ENCODE peak calls at places on chromosomes 1 and 21, in five cellular contexts. F is uterus, D is tibial nerve, B is adipocyte, Q is H7. U is an unnamed sample. For H3K36me3, the result is how much of the 10 kb centered on the place peaks cover.

GRCh38 chr1:245585252-245585959 is 430.6 kb downstream of the KIF26B start:
- DNase-seq in F (no peak), D (no peak), B (peak), Q (no peak), U (no peak)

GRCh38 chr1:70509996-70510876 is 99.2 kb downstream of the CTH start:
- DNase-seq in F (no peak), D (peak), B (peak), Q (peak), U (no peak)

GRCh38 chr1:86356247-86356646 is 39.9 kb downstream of the ODF2L start:
- DNase-seq in F (no peak), D (no peak), B (no peak), Q (no peak), U (no peak)

GRCh38 chr1:6258675-6259074 is 2.2 kb downstream of the GPR153 start:
- DNase-seq in F (no peak), D (no peak), B (no peak), Q (no peak), U (no peak)

GRCh38 chr1:187018291-187018690 is 189.5 kb downstream of the PLA2G4A start:
- DNase-seq in F (no peak), D (no peak), B (no peak), Q (no peak), U (no peak)

GRCh38 chr1:170657275-170657853 is 6.6 kb upstream of the PRRX1 start:
- DNase-seq in F (no peak), D (no peak), B (no peak), Q (peak), U (no peak)

GRCh38 chr1:35377553-35377952 is 109.0 kb downstream of the ZMYM4 start:
- DNase-seq in F (no peak), D (no peak), B (no peak), Q (no peak), U (no peak)

GRCh38 chr1:229342902-229343587 is at the start of gene CCSAP:
- DNase-seq in F (peak), D (peak), B (peak), Q (no peak), U (peak)

GRCh38 chr1:160214481-160215140 is 9.4 kb downstream of the PEA15 start:
- DNase-seq in F (no peak), D (no peak), B (peak), Q (no peak), U (no peak)

GRCh38 chr1:223216074-223216473 is 73.0 kb upstream of the TLR5 start:
- DNase-seq in F (no peak), D (no peak), B (no peak), Q (no peak), U (no peak)

GRCh38 chr1:160101037-160101716 is 2.8 kb upstream of the IGSF8 start:
- DNase-seq in F (peak), D (peak), B (peak), Q (peak), U (peak)

GRCh38 chr1:53048960-53049573 is 12.9 kb upstream of the PODN start:
- DNase-seq in F (no peak), D (no peak), B (no peak), Q (no peak), U (peak)

GRCh38 chr1:94858276-94858675 is 38.1 kb downstream of the SLC44A3 start:
- DNase-seq in F (no peak), D (no peak), B (peak), Q (no peak), U (no peak)

GRCh38 chr1:82399093-82399492 is 598.4 kb downstream of the ADGRL2 start:
- DNase-seq in F (no peak), D (no peak), B (peak), Q (no peak), U (no peak)

GRCh38 chr1:41613646-41614592 is 129.4 kb upstream of the EDN2 start:
- DNase-seq in F (no peak), D (no peak), B (peak), Q (no peak), U (no peak)

GRCh38 chr21:45715441-45715840 is 71.9 kb downstream of the PCBP3 start:
- DNase-seq in F (no peak), D (no peak), B (no peak), Q (no peak), U (no peak)

GRCh38 chr21:44082648-44083436 is 24.4 kb upstream of the PWP2 start:
- DNase-seq in F (no peak), D (no peak), B (no peak), Q (no peak), U (no peak)

GRCh38 chr1:224106568-224107281 is 7.2 kb upstream of the FBXO28 start:
- DNase-seq in F (no peak), D (no peak), B (peak), Q (peak), U (no peak)

GRCh38 chr1:22508329-22508728 is 55.0 kb upstream of the EPHA8 start:
- DNase-seq in F (no peak), D (no peak), B (peak), Q (no peak), U (no peak)
- H3K36me3 ChIP-seq in F (under half), D (half or more), B (half or more), Q (under half), U (under half)

DNA sequence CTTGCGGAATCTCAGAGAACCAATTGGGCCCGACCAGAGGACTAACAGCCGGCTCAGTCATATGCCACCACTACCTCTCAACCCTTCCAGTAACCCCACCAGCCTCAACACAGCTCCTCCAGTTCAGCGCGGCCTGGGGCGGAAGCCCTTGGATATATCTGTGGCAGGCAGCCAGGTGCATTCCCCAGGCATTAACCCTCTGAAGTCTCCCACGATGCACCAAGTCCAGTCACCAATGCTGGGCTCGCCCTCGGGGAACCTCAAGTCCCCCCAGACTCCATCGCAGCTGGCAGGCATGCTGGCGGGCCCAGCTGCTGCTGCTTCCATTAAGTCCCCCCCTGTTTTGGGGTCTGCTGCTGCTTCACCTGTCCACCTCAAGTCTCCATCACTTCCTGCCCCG is 49.8 kb downstream of the ACP6 start:
- DNase-seq in F (no peak), D (no peak), B (no peak), Q (no peak), U (no peak)
- H3K36me3 ChIP-seq in F (under half), D (half or more), B (half or more), Q (under half), U (under half)

GRCh38 chr21:25888711-25889110 is 153.9 kb downstream of the GABPA start:
- DNase-seq in F (no peak), D (no peak), B (no peak), Q (no peak), U (no peak)
- H3K36me3 ChIP-seq in F (under half), D (under half), B (under half), Q (under half), U (under half)

GRCh38 chr1:37501661-37502060 is 12.9 kb downstream of the MEAF6 start:
- DNase-seq in F (no peak), D (no peak), B (no peak), Q (no peak), U (no peak)
- H3K36me3 ChIP-seq in F (under half), D (half or more), B (half or more), Q (under half), U (under half)

U was measured in heart right ventricle.